ENCODE peak calls at places on chromosomes 6 and 20, in ten cellular contexts. T is fibroblast of lung; M is A673; P is heart right ventricle; N is mammary epithelial cell; J is ovary; H is lung; O is upper lobe of left lung; Y is SJSA1; U is CD4-positive, alpha-beta memory T cell. B is an unnamed sample.

GRCh38 chr6:149988550-149989336 is 25.0 kb downstream of the ULBP1 start:
- DNase-seq in J (no peak), M (no peak), O (no peak), H (no peak), P (no peak), Y (peak), T (no peak), N (no peak), U (no peak), B (no peak)

GRCh38 chr6:133855994-133856393 is 32.9 kb upstream of the TCF21 start:
- DNase-seq in T (no peak), P (no peak), M (no peak), U (no peak), O (no peak), H (no peak), J (no peak), Y (no peak), N (no peak), B (no peak)

GRCh38 chr6:85185977-85186376 is 263.9 kb upstream of the NT5E start:
- DNase-seq in M (no peak), N (no peak), Y (no peak), J (no peak), P (no peak), H (no peak), O (no peak), T (no peak), U (no peak), B (no peak)

GRCh38 chr6:66421570-66421969 is 714.5 kb upstream of the EYS start:
- DNase-seq in Y (no peak), N (no peak), J (no peak), O (no peak), T (no peak), U (no peak), P (no peak), H (no peak), M (peak), B (no peak)

GRCh38 chr6:19180348-19181073 is 656.7 kb upstream of the ID4 start:
- DNase-seq in P (peak), Y (no peak), J (peak), H (peak), M (no peak), N (no peak), O (peak), U (no peak), T (peak), B (peak)

GRCh38 chr20:47785900-47786762 is 850 bp upstream of the SULF2 start:
- DNase-seq in Y (peak), H (peak), T (peak), P (peak), O (peak), M (peak), J (peak), N (peak), U (no peak), B (peak)

GRCh38 chr6:136860043-136860442 is 37.7 kb downstream of the PEX7 start:
- DNase-seq in P (no peak), H (no peak), O (no peak), U (no peak), M (no peak), Y (no peak), T (no peak), N (peak), J (no peak), B (no peak)

GRCh38 chr6:35647400-35647799 is 41.3 kb downstream of the FKBP5 start:
- DNase-seq in P (no peak), Y (no peak), H (no peak), T (no peak), N (no peak), J (no peak), O (no peak), U (no peak), M (no peak), B (no peak)

GRCh38 chr20:3678198-3678597 is 3.6 kb downstream of the ADAM33 start:
- DNase-seq in Y (no peak), O (no peak), P (no peak), U (no peak), N (no peak), M (no peak), J (no peak), H (no peak), T (no peak), B (no peak)

GRCh38 chr6:24307881-24308280 is 50.0 kb downstream of the DCDC2 start:
- DNase-seq in P (no peak), T (peak), M (peak), U (no peak), J (no peak), N (no peak), O (no peak), H (no peak), Y (no peak), B (no peak)

GRCh38 chr6:24313133-24313476 is 44.8 kb downstream of the DCDC2 start:
- DNase-seq in H (no peak), M (no peak), U (no peak), Y (no peak), J (no peak), O (no peak), P (no peak), N (no peak), T (no peak), B (no peak)

DNA sequence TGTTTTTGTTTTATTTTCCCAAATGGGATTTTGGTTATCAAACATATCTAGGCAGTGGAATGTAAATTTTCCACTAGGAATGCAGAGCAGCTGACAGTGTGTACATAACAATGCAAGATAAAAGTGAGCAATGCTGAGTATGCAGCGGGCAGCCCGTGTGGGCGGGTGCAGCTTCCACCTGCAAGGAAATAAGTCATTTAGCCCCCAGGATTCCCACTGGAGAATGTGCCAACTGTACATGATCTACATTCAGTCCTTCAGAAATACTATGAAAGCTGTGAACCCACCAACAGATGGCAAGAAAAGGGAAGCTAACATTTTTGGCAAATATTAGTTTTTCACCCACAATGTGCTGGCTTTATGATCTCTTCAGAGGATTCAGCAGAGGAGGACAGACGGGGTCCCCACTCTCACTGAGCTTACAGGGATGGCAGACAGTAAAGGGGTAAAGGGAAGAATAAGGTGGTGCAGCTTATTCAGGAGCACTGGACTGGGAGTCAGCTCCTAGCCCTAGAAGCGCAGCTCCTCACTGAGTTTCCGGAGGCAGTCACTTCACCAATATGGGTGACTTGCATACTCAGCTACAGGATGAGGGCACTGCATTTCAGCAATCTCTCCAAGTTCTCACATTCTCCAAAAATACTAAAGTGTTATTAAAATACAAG is 44.2 kb downstream of the DCDC2 start:
- DNase-seq in H (no peak), Y (peak), P (no peak), O (no peak), U (no peak), T (peak), M (peak), N (peak), J (no peak), B (peak)
- H3K27ac ChIP-seq in H (no peak), Y (no peak), P (no peak), O (no peak), U (no peak), T (no peak), M (peak), N (no peak), J (no peak), B (no peak)

DNA sequence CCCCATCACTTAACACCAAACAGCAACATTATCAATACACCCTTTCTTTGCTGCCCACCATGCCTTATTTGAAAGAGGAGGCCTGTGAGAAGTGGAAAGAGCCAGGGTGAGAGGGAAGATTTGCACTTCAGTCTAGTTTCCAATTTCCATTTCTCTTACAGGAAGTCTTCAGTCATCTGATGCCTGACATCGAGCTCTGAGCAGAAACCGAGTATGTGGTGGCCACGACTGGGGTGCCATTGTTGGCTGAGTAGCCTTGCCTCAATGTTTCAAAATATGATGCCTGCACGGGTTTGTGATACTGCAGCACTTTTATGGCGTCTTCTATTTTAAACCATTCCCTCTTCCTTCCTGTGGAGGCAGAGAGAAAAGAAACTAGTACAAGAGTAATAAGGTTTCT is 39.8 kb upstream of the SMIM29 start:
- DNase-seq in H (no peak), O (no peak), Y (no peak), T (no peak), M (no peak), U (no peak), N (no peak), J (no peak), P (no peak), B (no peak)
- H3K27ac ChIP-seq in H (no peak), O (no peak), Y (no peak), T (no peak), M (no peak), U (no peak), N (no peak), J (no peak), P (no peak), B (no peak)

GRCh38 chr6:166504100-166504499 is 82.4 kb downstream of the RAMACL start:
- DNase-seq in H (no peak), N (no peak), Y (no peak), T (no peak), J (peak), O (no peak), P (no peak), M (no peak), U (no peak), B (no peak)
- H3K27ac ChIP-seq in H (no peak), N (no peak), Y (no peak), T (no peak), J (no peak), O (no peak), P (no peak), M (no peak), U (no peak), B (no peak)

DNA sequence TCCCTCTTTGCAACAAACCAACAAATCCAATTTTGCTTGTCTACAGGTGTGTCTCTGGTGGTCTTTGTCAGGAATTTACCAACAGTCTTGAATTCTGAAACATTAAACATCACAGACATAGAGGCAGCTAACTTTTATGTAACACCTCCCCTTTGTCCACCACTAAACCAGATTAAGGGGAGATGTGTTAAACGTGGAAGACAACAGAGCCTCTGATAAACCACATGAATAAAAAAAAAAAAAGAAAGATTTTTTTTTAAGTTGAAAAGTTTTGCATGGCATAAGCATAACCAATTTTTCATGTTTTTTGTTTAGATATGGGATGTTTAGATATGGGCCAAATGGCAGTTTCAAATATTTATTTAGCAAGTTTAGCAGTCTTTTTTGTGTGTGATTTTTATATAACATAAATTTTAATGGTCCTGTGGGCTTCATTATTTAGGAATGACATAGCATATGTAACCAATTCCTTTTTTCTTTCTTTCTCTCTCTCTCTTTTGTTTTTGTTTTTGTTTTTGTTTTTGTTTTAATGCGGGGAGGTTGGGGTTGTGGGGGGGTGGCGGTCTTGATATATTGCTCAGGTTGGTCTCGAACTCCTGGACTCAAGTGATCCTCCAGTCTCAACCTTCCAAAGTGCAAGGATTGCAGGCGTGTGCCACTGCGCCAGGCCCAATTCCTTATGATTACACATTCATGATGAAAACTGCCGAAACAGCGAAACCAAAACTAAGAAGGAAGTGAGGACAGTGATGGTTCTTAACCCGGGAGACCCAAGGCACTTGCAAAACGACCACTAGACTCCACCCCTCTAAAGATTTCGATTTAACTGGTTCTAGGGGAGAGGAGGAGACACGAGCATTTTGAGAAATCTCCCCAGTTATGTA is 60.5 kb upstream of the BTN3A2 start:
- DNase-seq in U (peak), T (peak), M (peak), N (no peak), J (peak), H (no peak), Y (peak), P (peak), O (peak), B (no peak)
- H3K27ac ChIP-seq in U (peak), T (peak), M (peak), N (peak), J (peak), H (peak), Y (peak), P (no peak), O (peak), B (peak)

GRCh38 chr6:93676506-93676905 is 257.1 kb upstream of the EPHA7 start:
- DNase-seq in H (no peak), U (no peak), O (no peak), M (no peak), Y (no peak), N (no peak), T (no peak), J (no peak), P (no peak), B (no peak)

GRCh38 chr6:93675856-93676255 is 256.5 kb upstream of the EPHA7 start:
- DNase-seq in U (no peak), Y (no peak), H (no peak), N (no peak), T (no peak), J (no peak), P (no peak), O (no peak), M (peak), B (no peak)

GRCh38 chr6:93677297-93677965 is 258.1 kb upstream of the EPHA7 start:
- DNase-seq in T (peak), J (no peak), N (no peak), H (no peak), P (no peak), Y (no peak), O (no peak), U (no peak), M (peak), B (no peak)

GRCh38 chr6:93679836-93680235 is 260.5 kb upstream of the EPHA7 start:
- DNase-seq in O (no peak), M (no peak), N (no peak), T (peak), H (no peak), J (no peak), Y (no peak), P (no peak), U (no peak), B (no peak)

DNA sequence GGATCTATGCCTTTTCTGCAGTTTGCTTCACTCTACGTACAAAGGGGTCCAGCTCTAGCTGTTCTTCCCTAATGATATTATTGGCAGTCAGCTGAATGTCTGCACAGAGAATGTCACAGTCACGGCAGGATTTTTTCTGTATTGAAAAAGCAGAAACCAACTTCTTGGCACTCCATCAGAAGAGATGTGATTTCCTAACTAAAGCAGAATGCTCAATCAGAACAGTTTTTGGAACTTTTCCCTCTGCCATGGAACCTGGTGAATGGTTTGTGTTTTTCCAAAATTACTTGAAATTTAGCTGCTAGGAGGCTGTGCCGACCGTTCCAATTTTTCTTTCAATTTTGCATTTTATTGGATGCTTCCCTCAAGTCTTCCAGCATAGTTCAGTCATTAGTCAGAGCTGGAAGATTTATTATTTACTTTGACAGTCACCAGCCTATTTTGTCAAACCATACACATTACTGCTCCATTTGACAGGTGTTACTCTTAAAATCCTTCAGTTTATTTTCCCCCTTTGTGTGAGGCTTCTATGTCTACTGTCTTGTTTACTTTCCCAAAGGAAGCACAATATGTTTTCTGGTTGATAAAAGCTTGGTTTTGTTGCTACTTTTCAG is 259.6 kb upstream of the EPHA7 start:
- DNase-seq in J (no peak), M (peak), N (no peak), T (peak), Y (no peak), H (no peak), O (no peak), U (no peak), P (no peak), B (no peak)
- H3K27ac ChIP-seq in J (no peak), M (no peak), N (no peak), T (no peak), Y (no peak), H (no peak), O (no peak), U (no peak), P (no peak), B (no peak)

GRCh38 chr6:33072508-33073100 is 845 bp downstream of the HLA-DPA1 start:
- DNase-seq in T (no peak), J (no peak), P (no peak), U (no peak), M (no peak), O (no peak), H (no peak), Y (no peak), N (no peak), B (no peak)

GRCh38 chr6:33073431-33073871 is at the start of gene HLA-DPA1:
- DNase-seq in O (peak), N (peak), M (no peak), Y (no peak), H (peak), U (peak), J (no peak), T (no peak), P (peak), B (no peak)

GRCh38 chr6:33069021-33069738 is 4.3 kb downstream of the HLA-DPA1 start:
- DNase-seq in T (no peak), U (no peak), Y (no peak), H (no peak), O (no peak), M (no peak), J (no peak), N (no peak), P (no peak), B (no peak)

GRCh38 chr6:33071579-33071978 is 1.9 kb downstream of the HLA-DPA1 start:
- DNase-seq in O (no peak), T (no peak), U (no peak), M (no peak), H (no peak), Y (no peak), P (no peak), J (no peak), N (no peak), B (no peak)

GRCh38 chr6:33070909-33071308 is 2.5 kb downstream of the HLA-DPA1 start:
- DNase-seq in H (no peak), T (no peak), M (no peak), J (no peak), O (no peak), U (no peak), P (no peak), N (no peak), Y (no peak), B (no peak)
- H3K27ac ChIP-seq in H (no peak), T (no peak), M (no peak), J (no peak), O (no peak), U (no peak), P (no peak), N (no peak), Y (no peak), B (no peak)

DNA sequence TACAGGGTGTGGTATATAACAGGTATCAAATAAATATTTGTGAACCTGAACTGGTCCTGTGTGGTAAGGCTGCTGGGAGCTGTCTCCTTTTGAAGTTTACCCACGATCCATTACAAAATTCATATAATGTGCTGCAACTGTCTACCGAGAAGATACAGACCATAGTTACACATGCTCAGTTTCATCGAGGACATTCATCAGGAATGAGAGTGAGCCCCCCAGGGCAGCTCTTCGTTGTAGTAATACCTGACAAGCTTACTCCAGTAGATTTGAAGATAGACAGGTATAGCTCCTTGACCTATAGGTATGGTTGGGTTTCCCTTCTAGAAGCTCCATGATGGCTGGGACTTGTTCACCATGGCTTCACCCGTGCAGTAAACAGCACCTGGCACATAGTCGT is 25.7 kb downstream of the ARMC2 start:
- DNase-seq in Y (no peak), M (no peak), H (no peak), O (no peak), P (no peak), J (no peak), U (no peak), T (no peak), N (no peak), B (no peak)
- H3K27ac ChIP-seq in Y (no peak), M (no peak), H (no peak), O (peak), P (no peak), J (no peak), U (peak), T (no peak), N (no peak), B (no peak)

GRCh38 chr6:153237670-153238069 is 106.6 kb upstream of the RGS17 start:
- DNase-seq in N (no peak), M (no peak), P (no peak), T (no peak), Y (no peak), U (no peak), O (no peak), J (no peak), H (no peak), B (no peak)
- H3K27ac ChIP-seq in N (no peak), M (no peak), P (no peak), T (no peak), Y (no peak), U (no peak), O (no peak), J (no peak), H (no peak), B (no peak)

GRCh38 chr6:43797919-43798318 is 27.9 kb downstream of the VEGFA start:
- DNase-seq in H (no peak), T (no peak), P (no peak), O (no peak), J (no peak), Y (no peak), N (no peak), U (no peak), M (no peak), B (no peak)
- H3K27ac ChIP-seq in H (no peak), T (no peak), P (no peak), O (peak), J (no peak), Y (no peak), N (no peak), U (no peak), M (no peak), B (peak)

GRCh38 chr20:17543531-17543961 is 12.4 kb upstream of the BFSP1 start:
- DNase-seq in N (peak), Y (no peak), T (peak), H (no peak), J (no peak), P (no peak), O (no peak), U (no peak), M (no peak), B (no peak)
- H3K27ac ChIP-seq in N (peak), Y (peak), T (peak), H (no peak), J (peak), P (no peak), O (peak), U (no peak), M (no peak), B (no peak)

B was measured in body of pancreas.